ENCODE peak calls at places on chromosome 10, in nine cellular contexts. N, C, D, W, M, V, L, H and Y are unnamed samples.

GRCh38 chr10:86970152-86970886 is 2.0 kb downstream of the ADIRF start:
- DNase-seq in N (no peak), C (peak; percentile 66), D (no peak), W (peak; percentile 74), M (peak; percentile 91), V (peak; percentile 56), L (peak; percentile 63), H (no peak), Y (no peak)

GRCh38 chr10:101693701-101694055 is 1.3 kb downstream of the FBXW4 start:
- DNase-seq in N (peak; percentile 50), C (no peak), D (no peak), W (peak; percentile 29), M (no peak), V (peak; percentile 71), L (peak; percentile 8), H (no peak), Y (peak; percentile 54)

GRCh38 chr10:132585732-132586722 is 48.4 kb downstream of the INPP5A start:
- DNase-seq in N (no peak), C (no peak), D (no peak), W (no peak), M (no peak), V (peak; percentile 21), L (no peak), H (no peak), Y (no peak)

GRCh38 chr10:130246113-130246512 is 109.9 kb downstream of the GLRX3 start:
- DNase-seq in N (no peak), C (no peak), D (no peak), W (no peak), M (no peak), V (no peak), L (no peak), H (no peak), Y (no peak)

GRCh38 chr10:58052772-58053171 is 214.9 kb downstream of the IPMK start:
- DNase-seq in N (no peak), C (no peak), D (no peak), W (no peak), M (no peak), V (no peak), L (no peak), H (no peak), Y (no peak)

GRCh38 chr10:27659786-27660185 is 85.8 kb downstream of the MKX start:
- DNase-seq in N (no peak), C (no peak), D (no peak), W (no peak), M (no peak), V (no peak), L (no peak), H (no peak), Y (no peak)

GRCh38 chr10:44028384-44029137 is 356.3 kb downstream of the CXCL12 start:
- DNase-seq in N (no peak), C (no peak), D (no peak), W (peak; percentile 72), M (no peak), V (no peak), L (no peak), H (no peak), Y (no peak)

GRCh38 chr10:71990706-71991269 is 26.6 kb downstream of the CHST3 start:
- DNase-seq in N (no peak), C (no peak), D (no peak), W (no peak), M (no peak), V (no peak), L (no peak), H (no peak), Y (no peak)

GRCh38 chr10:102615361-102615760 is 28.9 kb upstream of the TRIM8 start:
- DNase-seq in N (peak; percentile 65), C (peak; percentile 64), D (no peak), W (peak; percentile 38), M (no peak), V (no peak), L (no peak), H (no peak), Y (peak; percentile 61)

GRCh38 chr10:122567056-122567660 is 6.6 kb downstream of the DMBT1 start:
- DNase-seq in N (peak; percentile 29), C (peak; percentile 39), D (no peak), W (peak; percentile 59), M (no peak), V (peak; percentile 8), L (no peak), H (peak; percentile 27), Y (peak; percentile 45)

GRCh38 chr10:32357056-32357735 is 10.2 kb upstream of the EPC1 start:
- DNase-seq in N (no peak), C (no peak), D (peak; percentile 36), W (no peak), M (no peak), V (no peak), L (no peak), H (no peak), Y (no peak)

GRCh38 chr10:6068422-6068821 is 6.3 kb upstream of the IL2RA start:
- DNase-seq in N (no peak), C (no peak), D (peak; percentile 69), W (no peak), M (no peak), V (no peak), L (no peak), H (no peak), Y (no peak)

GRCh38 chr10:74114041-74114448 is 36.6 kb downstream of the AP3M1 start:
- DNase-seq in N (no peak), C (no peak), D (no peak), W (no peak), M (no peak), V (no peak), L (no peak), H (no peak), Y (no peak)

GRCh38 chr10:113782986-113783704 is 31.7 kb downstream of the PLEKHS1 start:
- DNase-seq in N (no peak), C (no peak), D (no peak), W (peak; percentile 76), M (no peak), V (no peak), L (no peak), H (no peak), Y (no peak)

GRCh38 chr10:113788604-113789083 is 37.2 kb downstream of the PLEKHS1 start:
- DNase-seq in N (peak; percentile 29), C (no peak), D (no peak), W (peak; percentile 34), M (no peak), V (peak; percentile 98), L (peak; percentile 61), H (no peak), Y (peak; percentile 39)
- H3K4me3 ChIP-seq in N (no peak overlapping the region), C (no peak overlapping the region), D (no peak overlapping the region), W (no peak overlapping the region), M (no peak overlapping the region), V (no peak overlapping the region), L (no peak overlapping the region), H (no peak overlapping the region), Y (no peak overlapping the region)

GRCh38 chr10:97099868-97100267 is 85.9 kb downstream of the SLIT1 start:
- DNase-seq in N (no peak), C (no peak), D (no peak), W (no peak), M (no peak), V (no peak), L (no peak), H (no peak), Y (no peak)
- H3K4me1 ChIP-seq in N (no peaks in the 10 kb centered on the region), C (peaks cover 34% of the 10 kb centered on the region), D (peaks cover 21% of the 10 kb centered on the region), W (peaks cover 5% of the 10 kb centered on the region), M (peaks cover 9% of the 10 kb centered on the region), V (no peaks in the 10 kb centered on the region), L (no peaks in the 10 kb centered on the region), H (peaks cover 5% of the 10 kb centered on the region), Y (no peaks in the 10 kb centered on the region)

GRCh38 chr10:133590226-133590969 is 25.0 kb upstream of the SYCE1 start:
- DNase-seq in N (no peak), C (no peak), D (no peak), W (no peak), M (no peak), V (no peak), L (no peak), H (no peak), Y (no peak)
- H3K9me3 ChIP-seq in N (no peaks in the 10 kb centered on the region), C (no peaks in the 10 kb centered on the region), D (no peaks in the 10 kb centered on the region), W (no peaks in the 10 kb centered on the region), M (no peaks in the 10 kb centered on the region), V (no peaks in the 10 kb centered on the region), L (no peaks in the 10 kb centered on the region), H (peaks cover 21% of the 10 kb centered on the region), Y (no peaks in the 10 kb centered on the region)

GRCh38 chr10:110502072-110502845 is 4.6 kb downstream of the DUSP5 start:
- DNase-seq in N (no peak), C (no peak), D (no peak), W (no peak), M (no peak), V (no peak), L (no peak), H (no peak), Y (no peak)

GRCh38 chr10:110504111-110504735 is 6.5 kb downstream of the DUSP5 start:
- DNase-seq in N (peak; percentile 41), C (no peak), D (peak; percentile 35), W (no peak), M (no peak), V (peak; percentile 95), L (no peak), H (no peak), Y (no peak)

GRCh38 chr10:110501142-110501937 is 3.6 kb downstream of the DUSP5 start:
- DNase-seq in N (peak; percentile 94), C (peak; percentile 56), D (no peak), W (peak; percentile 79), M (peak; percentile 81), V (peak; percentile 96), L (peak; percentile 44), H (no peak), Y (peak; percentile 58)

GRCh38 chr10:110503528-110504110 is 5.9 kb downstream of the DUSP5 start:
- DNase-seq in N (no peak), C (no peak), D (no peak), W (no peak), M (no peak), V (no peak), L (no peak), H (no peak), Y (no peak)

GRCh38 chr10:110502851-110503301 is 5.2 kb downstream of the DUSP5 start:
- DNase-seq in N (peak; percentile 47), C (no peak), D (no peak), W (no peak), M (no peak), V (peak; percentile 91), L (peak; percentile 84), H (no peak), Y (no peak)
- H3K4me3 ChIP-seq in N (no peak overlapping the region), C (no peak overlapping the region), D (peak overlapping the region; percentile 17), W (no peak overlapping the region), M (no peak overlapping the region), V (peak overlapping the region; percentile 3), L (no peak overlapping the region), H (no peak overlapping the region), Y (no peak overlapping the region)